ENCODE peak calls at places on chromosomes 2 and 18, in nine cellular contexts. E is astrocyte of the spinal cord, K is kidney, S is GM10248, L is coronary artery, U is esophagus squamous epithelium, R is heart right ventricle, P is choroid plexus epithelial cell, T is H9. N is an unnamed sample.

GRCh38 chr18:47118986-47119385 is 31.3 kb downstream of the HDHD2 start:
- DNase-seq in T (no peak), E (peak; percentile 17), S (no peak), K (no peak), U (no peak), P (no peak), L (no peak), R (no peak), N (no peak)

GRCh38 chr2:170282851-170283250 is 104.9 kb downstream of the MYO3B start:
- DNase-seq in T (peak; percentile 46), U (no peak), E (no peak), S (no peak), K (no peak), P (no peak), R (no peak), L (no peak), N (no peak)

GRCh38 chr18:13165636-13166423 is 52.7 kb upstream of the LDLRAD4 start:
- DNase-seq in K (no peak), R (no peak), U (no peak), E (no peak), T (peak; percentile 69), L (no peak), P (no peak), S (no peak), N (no peak)

GRCh38 chr18:45749918-45750689 is 26.1 kb downstream of the SLC14A1 start:
- DNase-seq in U (no peak), R (no peak), K (no peak), L (no peak), T (no peak), E (no peak), P (peak; percentile 36), S (no peak), N (no peak)

GRCh38 chr18:49510393-49511115 is 23.5 kb upstream of the C18orf32 start:
- DNase-seq in L (no peak), S (peak; percentile 59), R (peak; percentile 24), E (peak; percentile 45), P (peak; percentile 65), U (no peak), T (peak; percentile 50), K (no peak), N (peak; percentile 56)

GRCh38 chr2:36561223-36561944 is 36.6 kb downstream of the FEZ2 start:
- DNase-seq in U (no peak), T (no peak), E (peak; percentile 91), R (no peak), L (no peak), S (no peak), K (no peak), P (peak; percentile 88), N (no peak)

GRCh38 chr2:45403036-45403435 is 208.0 kb downstream of the SRBD1 start:
- DNase-seq in U (no peak), L (no peak), K (no peak), R (no peak), S (no peak), T (no peak), E (no peak), P (no peak), N (no peak)

GRCh38 chr2:160381425-160381951 is 112.1 kb downstream of the RBMS1 start:
- DNase-seq in R (no peak), T (no peak), U (no peak), E (no peak), K (no peak), P (peak; percentile 64), S (no peak), L (no peak), N (no peak)

GRCh38 chr2:29295843-29296242 is 180.6 kb downstream of the CLIP4 start:
- DNase-seq in L (no peak), R (no peak), E (no peak), K (no peak), P (peak; percentile 60), S (no peak), T (peak; percentile 38), U (no peak), N (peak; percentile 27)

GRCh38 chr2:10447300-10448207 is 573 bp downstream of the ODC1 start:
- DNase-seq in E (peak; percentile 44), K (no peak), S (peak; percentile 78), T (peak; percentile 65), R (no peak), L (no peak), U (no peak), P (peak; percentile 51), N (no peak)

GRCh38 chr18:32289480-32290075 is 99.7 kb downstream of the MEP1B start:
- DNase-seq in E (peak; percentile 67), U (no peak), T (peak; percentile 60), P (peak; percentile 87), S (peak; percentile 41), L (no peak), K (no peak), R (no peak), N (peak; percentile 44)

DNA sequence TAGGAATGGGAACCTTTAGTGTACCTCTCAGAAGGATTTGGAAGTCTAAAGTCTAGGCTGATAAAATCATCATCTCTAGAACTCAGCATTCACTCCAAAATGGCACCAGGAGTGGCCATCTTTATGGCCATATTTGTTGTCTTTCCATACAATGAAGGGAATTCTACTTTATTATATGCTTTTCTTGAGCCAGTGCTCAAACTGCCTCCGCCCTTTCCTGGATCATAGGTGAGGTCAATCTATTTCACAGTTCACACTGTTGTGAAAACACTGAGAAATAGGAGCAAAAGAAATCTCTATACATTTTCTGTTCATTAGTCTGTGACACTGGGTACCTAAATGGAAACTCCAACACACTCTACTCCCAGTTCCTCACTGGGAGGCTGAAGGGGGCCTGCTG is 55.6 kb downstream of the SP110 start:
- DNase-seq in L (no peak), K (no peak), P (no peak), E (no peak), U (no peak), R (no peak), S (no peak), T (no peak), N (no peak)
- TF ChIP-seq CTCF in L (no peak), K (no peak), P (no peak), E (no peak), U (no peak), R (no peak), S (no peak), T (no peak), N (no peak)

GRCh38 chr2:230746213-230746612 is 33.6 kb downstream of the CAB39 start:
- DNase-seq in T (no peak), U (no peak), R (no peak), L (no peak), P (no peak), E (no peak), S (no peak), K (no peak), N (no peak)

GRCh38 chr2:230751062-230751461 is 38.4 kb downstream of the CAB39 start:
- DNase-seq in U (no peak), P (peak; percentile 69), S (no peak), L (no peak), K (no peak), E (peak; percentile 61), R (no peak), T (no peak), N (no peak)

GRCh38 chr2:230749111-230749510 is 36.5 kb downstream of the CAB39 start:
- DNase-seq in T (no peak), S (no peak), U (no peak), K (no peak), E (peak; percentile 46), R (no peak), L (no peak), P (peak; percentile 75), N (no peak)

GRCh38 chr2:230748087-230748486 is 35.4 kb downstream of the CAB39 start:
- DNase-seq in L (no peak), S (no peak), P (no peak), E (no peak), T (no peak), U (no peak), R (no peak), K (no peak), N (no peak)
- TF ChIP-seq CTCF in L (no peak), S (no peak), P (no peak), E (no peak), T (no peak), U (no peak), R (no peak), K (no peak), N (no peak)

GRCh38 chr2:167869200-167869599 is 378.2 kb downstream of the STK39 start:
- DNase-seq in L (no peak), U (no peak), R (no peak), K (no peak), S (no peak), E (no peak), P (no peak), T (no peak), N (no peak)
- TF ChIP-seq CTCF in L (no peak), U (no peak), R (no peak), K (no peak), S (no peak), E (no peak), P (no peak), T (peak; percentile 49), N (no peak)

GRCh38 chr2:237081596-237081995 is 4.1 kb upstream of the COPS8 start:
- DNase-seq in S (no peak), R (no peak), U (no peak), K (no peak), P (no peak), E (no peak), L (no peak), T (no peak), N (no peak)

GRCh38 chr2:237084444-237084843 is 1.2 kb upstream of the COPS8 start:
- DNase-seq in T (no peak), U (no peak), S (no peak), L (no peak), P (no peak), R (no peak), E (no peak), K (no peak), N (no peak)

GRCh38 chr2:237090906-237091305 is 5.2 kb downstream of the COPS8 start:
- DNase-seq in E (peak; percentile 18), L (no peak), T (no peak), R (no peak), S (no peak), P (peak; percentile 21), U (no peak), K (no peak), N (no peak)

GRCh38 chr2:237083026-237083425 is 2.7 kb upstream of the COPS8 start:
- DNase-seq in U (no peak), L (no peak), R (no peak), T (no peak), E (no peak), K (no peak), S (no peak), P (no peak), N (no peak)

DNA sequence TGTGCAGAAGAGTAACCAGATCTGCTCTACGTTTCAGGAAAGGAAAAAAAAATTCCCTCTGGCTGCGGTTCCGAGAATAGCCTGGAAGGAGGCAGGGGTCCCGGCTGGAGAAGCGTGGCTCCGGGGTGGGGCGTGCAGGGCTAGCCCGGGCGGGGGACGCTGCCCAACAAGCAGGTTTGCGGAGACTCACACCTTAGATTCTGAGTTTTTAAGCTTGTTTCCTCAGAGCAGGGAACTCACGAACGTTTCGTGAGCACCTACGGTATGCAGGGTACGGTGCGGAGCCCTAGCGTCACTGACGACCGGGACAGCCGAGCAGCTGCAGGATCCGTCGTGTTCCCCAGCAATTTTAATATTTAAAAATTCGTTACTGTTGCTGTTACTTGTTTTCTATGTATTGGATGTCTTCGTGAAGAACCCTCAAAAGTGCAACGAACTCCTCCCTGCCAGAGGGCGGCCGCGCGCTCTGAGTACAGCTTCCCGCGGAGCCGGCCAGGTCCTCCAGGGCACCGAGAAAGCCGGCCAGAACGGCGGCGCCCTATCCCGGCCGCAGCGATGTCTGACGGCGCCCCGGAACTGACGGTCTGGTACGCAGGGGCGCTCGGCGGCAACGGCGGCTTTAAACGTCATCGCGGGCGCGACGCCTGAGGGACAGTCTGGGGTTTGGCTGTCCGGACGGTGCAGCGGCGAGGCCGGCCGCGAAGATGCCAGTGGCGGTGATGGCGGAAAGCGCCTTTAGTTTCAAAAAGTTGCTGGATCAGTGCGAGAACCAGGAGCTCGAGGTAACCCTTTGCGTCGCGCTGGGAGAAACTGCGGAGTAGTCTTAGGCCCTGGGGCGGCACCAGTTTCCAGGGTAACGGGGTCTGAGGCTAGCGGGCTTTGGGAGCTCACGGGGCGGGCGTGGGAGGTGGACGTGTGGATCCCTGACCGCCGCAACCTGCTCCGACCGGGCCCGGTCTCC is at the start of gene COPS8:
- DNase-seq in L (peak; percentile 97), T (peak; percentile 93), K (peak; percentile 98), U (peak; percentile 66), S (peak; percentile 95), E (peak; percentile 96), R (peak; percentile 97), P (peak; percentile 94), N (peak; percentile 93)
- TF ChIP-seq CTCF in L (no peak), T (peak; percentile 36), K (no peak), U (no peak), S (peak; percentile 18), E (peak; percentile 30), R (no peak), P (peak; percentile 32), N (peak; percentile 10)

N was measured in nephron progenitor cell.